ENCODE peak calls at places on chromosome 17, in six cellular contexts. I is CD8-positive, alpha-beta T cell; N is epithelial cell of esophagus; X is AG04450; F is OCI-LY7; C is choroid plexus epithelial cell. Q is an unnamed sample.

GRCh38 chr17:17575360-17576251 is 15.9 kb downstream of the PEMT start:
- DNase-seq in I (no peak), N (peak; percentile 24), X (no peak), F (no peak), C (peak; percentile 46), Q (no peak)

GRCh38 chr17:61444831-61445230 is 7.4 kb upstream of the TBX4 start:
- DNase-seq in I (no peak), N (no peak), X (no peak), F (no peak), C (no peak), Q (no peak)

GRCh38 chr17:82424001-82424862 is 5.8 kb upstream of the OGFOD3 start:
- DNase-seq in I (peak; percentile 28), N (peak; percentile 54), X (no peak), F (peak; percentile 81), C (peak; percentile 68), Q (peak; percentile 56)

GRCh38 chr17:42920922-42921321 is 20.3 kb downstream of the G6PC1 start:
- DNase-seq in I (no peak), N (no peak), X (no peak), F (peak; percentile 45), C (no peak), Q (peak; percentile 41)

GRCh38 chr17:63476494-63476856 is 386 bp upstream of the ACE start:
- DNase-seq in I (no peak), N (no peak), X (no peak), F (peak; percentile 22), C (no peak), Q (no peak)

GRCh38 chr17:83057793-83058477 is 21.5 kb upstream of the METRNL start:
- DNase-seq in I (no peak), N (no peak), X (no peak), F (no peak), C (no peak), Q (no peak)

GRCh38 chr17:46785696-46786095 is 32.8 kb downstream of the WNT3 start:
- DNase-seq in I (no peak), N (no peak), X (no peak), F (no peak), C (no peak), Q (no peak)

GRCh38 chr17:55990332-55991006 is 162.8 kb upstream of the ANKFN1 start:
- DNase-seq in I (no peak), N (no peak), X (no peak), F (no peak), C (no peak), Q (no peak)

GRCh38 chr17:51848451-51848850 is 310.1 kb downstream of the CA10 start:
- DNase-seq in I (no peak), N (peak; percentile 46), X (no peak), F (no peak), C (no peak), Q (no peak)

GRCh38 chr17:34721326-34721725 is 141.9 kb downstream of the TMEM132E start:
- DNase-seq in I (no peak), N (peak; percentile 6), X (no peak), F (no peak), C (no peak), Q (no peak)

GRCh38 chr17:75078097-75079022 is 9.4 kb upstream of the SLC16A5 start:
- DNase-seq in I (no peak), N (peak; percentile 50), X (peak; percentile 32), F (no peak), C (peak; percentile 79), Q (peak; percentile 55)

GRCh38 chr17:32452281-32452680 is 8.0 kb downstream of the PSMD11 start:
- DNase-seq in I (no peak), N (no peak), X (no peak), F (no peak), C (no peak), Q (no peak)

GRCh38 chr17:46179375-46179999 is 13.7 kb downstream of the KANSL1 start:
- DNase-seq in I (no peak), N (no peak), X (no peak), F (no peak), C (no peak), Q (no peak)

GRCh38 chr17:67554634-67555033 is 163.1 kb upstream of the NOL11 start:
- DNase-seq in I (no peak), N (no peak), X (no peak), F (no peak), C (no peak), Q (no peak)

GRCh38 chr17:80198144-80198661 is 21.9 kb downstream of the SGSH start:
- DNase-seq in I (no peak), N (no peak), X (no peak), F (no peak), C (no peak), Q (peak; percentile 13)

GRCh38 chr17:2213291-2213960 is 90.2 kb downstream of the SMG6 start:
- DNase-seq in I (no peak), N (no peak), X (no peak), F (no peak), C (peak; percentile 69), Q (peak; percentile 56)

GRCh38 chr17:32604966-32605365 is 118.2 kb downstream of the CDK5R1 start:
- DNase-seq in I (no peak), N (no peak), X (no peak), F (no peak), C (no peak), Q (no peak)

GRCh38 chr17:47660064-47660492 is 10.4 kb downstream of the KPNB1 start:
- DNase-seq in I (no peak), N (no peak), X (no peak), F (peak; percentile 65), C (no peak), Q (no peak)

GRCh38 chr17:19248923-19249574 is 11.9 kb downstream of the EPN2 start:
- DNase-seq in I (no peak), N (peak; percentile 64), X (peak; percentile 72), F (no peak), C (peak; percentile 85), Q (peak; percentile 73)

GRCh38 chr17:4722678-4723240 is 8.5 kb upstream of the MED11 start:
- DNase-seq in I (no peak), N (no peak), X (no peak), F (no peak), C (no peak), Q (no peak)

GRCh38 chr17:17935321-17936271 is 36.6 kb downstream of the TOM1L2 start:
- DNase-seq in I (no peak), N (peak; percentile 69), X (peak; percentile 59), F (no peak), C (peak; percentile 96), Q (peak; percentile 93)

GRCh38 chr17:2749784-2750181 is 331 bp upstream of the CCDC92B start:
- DNase-seq in I (peak; percentile 56), N (peak; percentile 76), X (peak; percentile 8), F (no peak), C (peak; percentile 62), Q (peak; percentile 78)

GRCh38 chr17:21194210-21194609 is 19.8 kb downstream of the TMEM11 start:
- DNase-seq in I (no peak), N (no peak), X (no peak), F (no peak), C (peak; percentile 23), Q (no peak)

GRCh38 chr17:4747847-4748246 is 8.1 kb upstream of the CXCL16 start:
- DNase-seq in I (no peak), N (no peak), X (no peak), F (peak; percentile 29), C (no peak), Q (peak; percentile 11)

GRCh38 chr17:58329808-58330543 is 1.4 kb upstream of the TSPOAP1 start:
- DNase-seq in I (no peak), N (no peak), X (no peak), F (peak; percentile 67), C (no peak), Q (no peak)

GRCh38 chr17:58330544-58330996 is 2.0 kb upstream of the TSPOAP1 start:
- DNase-seq in I (no peak), N (no peak), X (no peak), F (peak; percentile 61), C (no peak), Q (no peak)

GRCh38 chr17:58328195-58329034 is at the start of gene TSPOAP1:
- DNase-seq in I (no peak), N (no peak), X (no peak), F (peak; percentile 89), C (no peak), Q (no peak)

GRCh38 chr17:58327363-58328194 is 1.0 kb downstream of the TSPOAP1 start:
- DNase-seq in I (no peak), N (no peak), X (no peak), F (peak; percentile 70), C (no peak), Q (no peak)

DNA sequence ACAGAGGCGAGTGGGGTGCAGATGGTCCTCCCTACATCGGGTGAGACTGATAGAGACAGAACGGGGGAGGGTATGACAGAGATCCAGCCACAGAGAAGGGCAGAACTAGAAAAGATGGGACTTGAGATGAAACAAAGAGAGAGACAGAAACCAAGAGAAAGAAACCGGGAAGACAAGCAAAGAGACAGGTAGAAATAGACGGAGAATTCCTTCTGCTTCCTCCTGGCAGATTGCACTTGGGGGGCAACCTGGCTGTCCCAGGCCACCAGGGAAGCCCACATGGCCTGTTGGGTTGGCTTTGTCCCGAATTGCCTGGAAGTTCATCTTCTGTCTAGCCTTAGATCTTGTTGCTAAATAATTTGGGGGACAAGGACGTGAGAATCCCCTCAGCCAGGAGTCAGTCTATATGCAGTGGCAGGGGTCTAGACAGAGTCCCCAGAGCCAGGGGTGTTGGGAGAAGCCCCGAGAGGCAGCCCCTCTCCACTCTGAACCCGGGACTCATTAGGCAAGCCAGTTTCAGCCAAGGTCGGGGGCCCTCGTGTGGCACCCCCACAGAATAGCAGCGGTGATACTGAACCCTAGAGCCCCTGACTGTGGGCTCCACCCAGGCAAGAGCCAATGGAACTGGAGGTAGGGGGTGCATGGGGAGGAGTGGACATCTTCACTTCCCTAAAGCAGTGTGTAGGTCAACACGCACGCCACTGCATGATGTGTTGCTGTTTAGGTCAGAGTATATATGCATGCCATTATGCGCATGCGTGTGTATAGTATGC is 626 bp upstream of the TSPOAP1 start:
- DNase-seq in I (no peak), N (no peak), X (no peak), F (peak; percentile 92), C (no peak), Q (no peak)
- TF ChIP-seq CTCF in I (peak; percentile 84), N (no peak), X (peak; percentile 31), F (peak; percentile 78), C (peak; percentile 39), Q (peak; percentile 16)

GRCh38 chr17:38465420-38466345 is 37.4 kb downstream of the ARHGAP23 start:
- DNase-seq in I (no peak), N (peak; percentile 45), X (no peak), F (no peak), C (no peak), Q (peak; percentile 45)
- H3K4me3 ChIP-seq in I (no peak overlapping the region), N (peak overlapping the region; percentile 56), X (peak overlapping the region; percentile 68), F (no peak overlapping the region), C (peak overlapping the region; percentile 64), Q (peak overlapping the region; percentile 56)

DNA sequence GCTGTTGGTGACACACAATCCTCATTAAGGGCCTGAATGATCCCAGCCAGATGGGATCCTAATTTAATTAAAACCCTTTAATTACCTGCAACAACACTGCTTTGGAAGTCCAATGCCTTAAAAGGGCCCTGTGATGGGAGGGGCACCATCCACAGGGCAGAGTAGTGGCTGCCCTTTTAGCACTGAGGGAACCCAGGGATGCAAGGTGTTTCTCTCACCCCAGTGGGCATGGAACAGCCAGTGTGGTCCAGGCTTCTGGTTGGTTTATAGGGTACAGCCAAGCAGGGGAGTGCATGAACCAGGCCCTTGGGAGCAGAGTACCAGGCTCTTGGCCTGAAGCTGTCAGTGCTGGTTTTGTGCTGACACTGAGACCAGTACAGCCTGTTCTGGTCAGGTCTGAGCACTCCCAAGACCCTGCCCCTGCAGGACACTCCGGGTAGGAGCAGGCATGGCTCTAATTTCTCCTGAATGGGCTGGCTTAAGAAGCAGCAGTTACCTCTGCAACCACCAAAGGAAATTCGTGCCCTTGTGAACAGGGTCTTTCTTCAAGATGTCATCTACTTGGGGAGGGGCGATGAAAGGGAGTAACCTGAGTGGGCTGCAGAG is 9.9 kb downstream of the NXPH3 start:
- DNase-seq in I (no peak), N (no peak), X (no peak), F (no peak), C (peak; percentile 47), Q (no peak)
- TF ChIP-seq CTCF in I (no peak), N (peak; percentile 21), X (peak; percentile 32), F (no peak), C (peak; percentile 49), Q (peak; percentile 33)

GRCh38 chr17:15981208-15981607 is 18.3 kb downstream of the ZSWIM7 start:
- DNase-seq in I (no peak), N (peak; percentile 40), X (no peak), F (peak; percentile 10), C (no peak), Q (no peak)
- H3K4me3 ChIP-seq in I (no peak overlapping the region), N (no peak overlapping the region), X (no peak overlapping the region), F (no peak overlapping the region), C (no peak overlapping the region), Q (no peak overlapping the region)